ENCODE peak calls at places on chromosomes 6 and 20, in six cellular contexts. Y is IMR-90, T is neuronal stem cell, X is H1, D is trophoblast cell, W is mesendoderm. A is an unnamed sample.

GRCh38 chr6:38095054-38095453 is 275.5 kb downstream of the ZFAND3 start:
- DNase-seq in Y (peak; percentile 79), D (no peak), W (peak; percentile 55), X (no peak), T (no peak), A (peak; percentile 59)

GRCh38 chr6:14652536-14652935 is 535.0 kb downstream of the CD83 start:
- DNase-seq in X (no peak), T (no peak), D (no peak), Y (no peak), W (no peak), A (no peak)

GRCh38 chr20:63230800-63231268 is 4.9 kb upstream of the BIRC7 start:
- DNase-seq in Y (peak; percentile 60), T (peak; percentile 64), D (peak; percentile 63), W (peak; percentile 93), X (no peak), A (peak; percentile 82)

GRCh38 chr6:89836637-89837222 is 7.0 kb downstream of the CASP8AP2 start:
- DNase-seq in Y (no peak), W (no peak), D (no peak), X (no peak), T (no peak), A (no peak)

GRCh38 chr6:90462102-90462501 is 124.8 kb downstream of the MAP3K7 start:
- DNase-seq in X (no peak), W (no peak), T (no peak), Y (no peak), D (no peak), A (no peak)

GRCh38 chr6:3523288-3523670 is 66.4 kb upstream of the SLC22A23 start:
- DNase-seq in T (no peak), D (no peak), W (no peak), Y (peak; percentile 7), X (no peak), A (no peak)

GRCh38 chr6:51163843-51164529 is 345.3 kb downstream of the TFAP2B start:
- DNase-seq in D (no peak), T (no peak), W (no peak), X (no peak), Y (no peak), A (no peak)

GRCh38 chr6:54010340-54011276 is 100.6 kb upstream of the MLIP start:
- DNase-seq in W (no peak), D (no peak), T (no peak), X (no peak), Y (no peak), A (peak; percentile 13)

GRCh38 chr20:4726710-4727391 is 5.1 kb downstream of the PRND start:
- DNase-seq in Y (peak; percentile 82), W (peak; percentile 23), T (no peak), D (peak; percentile 33), X (no peak), A (peak; percentile 62)

GRCh38 chr6:166774292-166774691 is 147.2 kb upstream of the RPS6KA2 start:
- DNase-seq in Y (no peak), D (no peak), W (no peak), T (no peak), X (no peak), A (no peak)

GRCh38 chr6:144582939-144583613 is 297.9 kb downstream of the UTRN start:
- DNase-seq in Y (peak; percentile 30), W (peak; percentile 48), T (no peak), D (no peak), X (no peak), A (no peak)

GRCh38 chr6:88637761-88638160 is 325.7 kb downstream of the RNGTT start:
- DNase-seq in T (no peak), W (no peak), Y (no peak), D (no peak), X (no peak), A (no peak)

GRCh38 chr6:35687658-35688604 is 784 bp downstream of the FKBP5 start:
- DNase-seq in Y (peak; percentile 57), D (no peak), T (peak; percentile 45), X (no peak), W (peak; percentile 78), A (peak; percentile 62)

GRCh38 chr6:108164815-108165706 is 761 bp upstream of the NR2E1 start:
- DNase-seq in W (no peak), D (no peak), X (no peak), Y (no peak), T (peak; percentile 49), A (no peak)

GRCh38 chr6:142744836-142745235 is 200.1 kb downstream of the HIVEP2 start:
- DNase-seq in W (peak; percentile 18), Y (peak; percentile 54), X (no peak), D (no peak), T (no peak), A (peak; percentile 13)

GRCh38 chr6:89369009-89369408 is 16.5 kb upstream of the UBE2J1 start:
- DNase-seq in D (peak; percentile 23), Y (peak; percentile 46), X (no peak), W (peak; percentile 72), T (no peak), A (peak; percentile 50)

GRCh38 chr6:136547336-136547735 is 2.9 kb downstream of the MAP7 start:
- DNase-seq in T (no peak), D (no peak), W (peak; percentile 67), X (no peak), Y (peak; percentile 63), A (peak; percentile 39)

GRCh38 chr6:120671519-120671918 is 662.8 kb downstream of the TBC1D32 start:
- DNase-seq in D (no peak), Y (no peak), W (peak; percentile 88), X (peak; percentile 21), T (peak; percentile 50), A (no peak)

GRCh38 chr6:111484655-111484974 is 1.6 kb upstream of the REV3L start:
- DNase-seq in Y (peak; percentile 11), X (no peak), D (no peak), W (no peak), T (no peak), A (peak; percentile 30)

GRCh38 chr6:29051680-29052079 is 6.7 kb upstream of the OR2W1 start:
- DNase-seq in Y (no peak), D (no peak), T (no peak), W (no peak), X (no peak), A (no peak)

GRCh38 chr20:43507150-43508080 is at the start of gene L3MBTL1:
- DNase-seq in X (no peak), Y (peak; percentile 23), T (peak; percentile 65), W (peak; percentile 73), D (peak; percentile 78), A (peak; percentile 36)

GRCh38 chr20:46978871-46979536 is 84.4 kb downstream of the EYA2 start:
- DNase-seq in W (no peak), X (no peak), T (no peak), D (no peak), Y (no peak), A (no peak)
- H3K4me3 ChIP-seq in W (no peak overlapping the region), X (no peak overlapping the region), T (no peak overlapping the region), D (no peak overlapping the region), Y (no peak overlapping the region), A (no peak overlapping the region)

DNA sequence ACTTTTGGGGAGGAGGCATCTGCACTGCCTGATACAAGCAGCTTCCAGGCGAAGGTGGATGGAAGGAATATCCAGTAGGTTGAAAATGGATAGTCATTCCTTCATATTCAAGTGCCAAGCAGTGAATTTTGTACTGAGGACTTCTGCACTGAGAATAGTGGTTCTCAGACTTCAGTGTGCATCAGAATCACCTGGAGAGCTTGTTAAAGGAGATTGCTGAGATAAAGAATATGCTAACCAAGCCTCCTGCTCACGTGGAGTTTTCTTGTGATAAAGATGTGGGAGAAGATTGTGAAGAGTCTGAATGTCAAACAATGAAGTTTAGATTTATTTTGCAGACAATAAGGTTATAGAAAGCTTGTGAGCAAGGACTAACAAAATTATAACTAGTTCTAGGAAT is 97.8 kb downstream of the HFE start:
- DNase-seq in Y (no peak), W (no peak), X (no peak), D (no peak), T (no peak), A (no peak)
- H3K18ac ChIP-seq in Y (no peak overlapping the region), W (no peak overlapping the region), X (peak overlapping the region; percentile 36), D (no peak overlapping the region), T (no peak overlapping the region), A (no peak overlapping the region)

GRCh38 chr6:34654061-34654460 is 42.5 kb downstream of the ILRUN start:
- DNase-seq in X (no peak), T (no peak), D (no peak), Y (no peak), W (no peak), A (no peak)

GRCh38 chr6:34656378-34657036 is 40.1 kb downstream of the ILRUN start:
- DNase-seq in D (no peak), Y (peak; percentile 90), X (no peak), T (no peak), W (no peak), A (peak; percentile 97)

GRCh38 chr6:34657037-34657306 is 39.6 kb downstream of the ILRUN start:
- DNase-seq in W (no peak), X (no peak), Y (no peak), T (no peak), D (no peak), A (no peak)

GRCh38 chr6:34658605-34659218 is 37.9 kb downstream of the ILRUN start:
- DNase-seq in D (no peak), W (no peak), T (no peak), X (no peak), Y (no peak), A (no peak)

DNA sequence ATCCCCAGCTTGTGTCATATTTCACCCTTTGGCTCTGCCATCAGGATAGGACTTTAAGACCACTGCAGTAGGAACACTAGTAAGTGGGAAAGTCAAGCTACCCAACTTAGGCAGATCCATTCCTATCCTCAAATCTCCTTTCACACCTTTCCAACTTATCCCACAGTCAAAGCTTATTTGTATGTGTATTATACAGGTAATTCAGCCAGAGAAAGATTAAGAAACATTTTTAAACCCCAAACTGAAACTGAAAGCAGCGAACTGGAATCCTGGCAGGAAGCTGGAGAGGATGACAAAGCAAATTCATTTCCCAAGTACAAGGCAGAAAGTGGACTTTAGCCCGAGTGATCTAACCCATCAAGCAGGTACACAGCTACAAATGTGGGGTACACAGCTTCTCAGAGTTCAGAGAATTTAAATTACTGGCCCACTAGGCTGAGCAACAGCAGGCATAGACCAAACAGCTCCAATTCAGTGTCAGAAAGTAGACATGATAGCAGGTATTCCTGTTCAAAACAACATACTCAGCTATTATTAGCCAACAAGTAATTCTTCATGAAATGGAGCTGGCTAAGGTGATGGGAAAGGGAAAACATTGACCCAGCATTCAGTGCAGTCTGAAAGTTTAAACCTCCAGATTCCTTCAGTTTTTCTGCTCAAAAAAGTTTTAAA is 39.1 kb downstream of the ILRUN start:
- DNase-seq in X (no peak), T (no peak), D (peak; percentile 17), W (peak; percentile 61), Y (peak; percentile 89), A (peak; percentile 92)
- H3K4me3 ChIP-seq in X (no peak overlapping the region), T (no peak overlapping the region), D (no peak overlapping the region), W (no peak overlapping the region), Y (peak overlapping the region; percentile 58), A (no peak overlapping the region)

DNA sequence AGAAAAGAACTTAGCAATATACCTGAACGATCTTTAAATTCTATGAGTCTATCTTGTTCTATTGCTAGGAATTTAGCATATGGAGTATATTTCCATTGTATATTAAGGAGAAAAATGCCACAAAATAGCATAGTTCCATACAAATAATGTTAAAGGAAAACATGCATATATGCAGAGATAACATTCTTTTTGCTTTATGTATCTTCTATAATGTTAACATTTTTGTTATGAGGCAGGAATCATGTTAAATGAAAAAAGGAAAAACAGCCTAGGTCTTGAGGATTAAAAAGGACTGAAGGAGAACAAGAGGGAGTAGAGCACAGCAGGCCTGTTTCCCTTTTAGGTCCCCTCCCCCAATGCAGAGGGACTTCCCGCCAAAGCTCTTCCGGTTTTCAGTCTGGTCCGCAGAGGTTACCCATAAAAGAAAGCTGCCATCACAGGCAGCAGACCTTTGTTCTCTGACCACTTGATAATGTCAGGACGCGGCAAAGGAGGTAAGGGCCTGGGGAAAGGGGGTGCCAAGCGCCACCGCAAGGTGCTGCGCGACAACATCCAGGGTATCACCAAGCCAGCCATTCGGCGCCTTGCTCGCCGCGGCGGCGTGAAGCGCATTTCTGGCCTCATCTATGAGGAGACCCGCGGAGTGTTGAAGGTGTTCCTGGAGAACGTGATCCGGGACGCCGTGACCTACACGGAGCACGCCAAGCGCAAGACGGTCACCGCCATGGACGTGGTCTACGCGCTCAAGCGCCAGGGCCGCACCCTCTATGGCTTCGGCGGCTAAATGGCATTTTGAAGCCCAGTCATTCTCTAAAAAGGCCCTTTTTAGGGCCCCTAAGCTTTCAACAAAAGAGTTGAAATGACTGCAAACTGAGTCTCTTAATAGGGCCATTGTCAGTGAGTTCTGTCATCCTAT is 108.4 kb upstream of the PRSS16 start:
- DNase-seq in W (peak; percentile 99), Y (peak; percentile 60), X (peak; percentile 91), D (peak; percentile 13), T (peak; percentile 72), A (peak; percentile 61)
- H3K18ac ChIP-seq in W (peak overlapping the region; percentile 97), Y (peak overlapping the region; percentile 18), X (peak overlapping the region; percentile 81), D (peak overlapping the region; percentile 92), T (peak overlapping the region; percentile 68), A (peak overlapping the region; percentile 95)